ENCODE peak calls at places on chromosome 3, in five cellular contexts. One of them, this sample, is unnamed.

GRCh38 chr3:88921986-88922385 is 185.4 kb upstream of the EPHA3 start:
- DNase-seq in tibial nerve: no peak
- DNase-seq in thoracic aorta: no peak
- DNase-seq in aorta: no peak
- DNase-seq in A549: no peak
- DNase-seq in this sample: no peak

GRCh38 chr3:128504957-128505730 is 12.1 kb upstream of the GATA2 start:
- DNase-seq in tibial nerve: no peak
- DNase-seq in thoracic aorta: no peak
- DNase-seq in aorta: no peak
- DNase-seq in A549: no peak
- DNase-seq in this sample: no peak

GRCh38 chr3:45035441-45036301 is 9.6 kb downstream of the CLEC3B start:
- DNase-seq in tibial nerve: no peak
- DNase-seq in thoracic aorta: no peak
- DNase-seq in aorta: peak; percentile 83
- DNase-seq in A549: no peak
- DNase-seq in this sample: no peak

GRCh38 chr3:183911763-183912506 is 27.3 kb upstream of the PARL start:
- DNase-seq in tibial nerve: no peak
- DNase-seq in thoracic aorta: no peak
- DNase-seq in aorta: no peak
- DNase-seq in A549: no peak
- DNase-seq in this sample: no peak

GRCh38 chr3:127291611-127292010 is 3.8 kb upstream of the PRR20G start:
- DNase-seq in tibial nerve: no peak
- DNase-seq in thoracic aorta: no peak
- DNase-seq in aorta: no peak
- DNase-seq in A549: no peak
- DNase-seq in this sample: no peak

GRCh38 chr3:32106929-32107362 is 526 bp downstream of the GPD1L start:
- DNase-seq in tibial nerve: peak; percentile 27
- DNase-seq in thoracic aorta: no peak
- DNase-seq in aorta: peak; percentile 78
- DNase-seq in A549: no peak
- DNase-seq in this sample: peak; percentile 47

GRCh38 chr3:57652203-57652602 is 40.7 kb downstream of the DENND6A start:
- DNase-seq in tibial nerve: no peak
- DNase-seq in thoracic aorta: no peak
- DNase-seq in aorta: no peak
- DNase-seq in A549: no peak
- DNase-seq in this sample: no peak

GRCh38 chr3:158912621-158913020 is 110.8 kb downstream of the MFSD1 start:
- DNase-seq in tibial nerve: no peak
- DNase-seq in thoracic aorta: no peak
- DNase-seq in aorta: no peak
- DNase-seq in A549: no peak
- DNase-seq in this sample: no peak

GRCh38 chr3:88019024-88019423 is 39.8 kb downstream of the CGGBP1 start:
- DNase-seq in tibial nerve: no peak
- DNase-seq in thoracic aorta: no peak
- DNase-seq in aorta: no peak
- DNase-seq in A549: no peak
- DNase-seq in this sample: no peak

GRCh38 chr3:190983875-190984274 is 121.4 kb upstream of the GMNC start:
- DNase-seq in tibial nerve: no peak
- DNase-seq in thoracic aorta: no peak
- DNase-seq in aorta: no peak
- DNase-seq in A549: no peak
- DNase-seq in this sample: no peak

GRCh38 chr3:149813367-149814281 is 609 bp downstream of the RNF13 start:
- DNase-seq in tibial nerve: peak; percentile 11
- DNase-seq in thoracic aorta: no peak
- DNase-seq in aorta: peak; percentile 70
- DNase-seq in A549: no peak
- DNase-seq in this sample: no peak

GRCh38 chr3:158522737-158523136 is 48.3 kb upstream of the MLF1 start:
- DNase-seq in tibial nerve: no peak
- DNase-seq in thoracic aorta: no peak
- DNase-seq in aorta: no peak
- DNase-seq in A549: no peak
- DNase-seq in this sample: no peak

GRCh38 chr3:177646749-177647148 is 449.5 kb upstream of the TBL1XR1 start:
- DNase-seq in tibial nerve: no peak
- DNase-seq in thoracic aorta: no peak
- DNase-seq in aorta: no peak
- DNase-seq in A549: no peak
- DNase-seq in this sample: no peak

GRCh38 chr3:52245322-52246263 is at the start of gene PPM1M:
- DNase-seq in tibial nerve: no peak
- DNase-seq in thoracic aorta: no peak
- DNase-seq in aorta: peak; percentile 87
- DNase-seq in A549: peak; percentile 46
- DNase-seq in this sample: peak; percentile 58

GRCh38 chr3:94234177-94234788 is 171.4 kb downstream of the NSUN3 start:
- DNase-seq in tibial nerve: peak; percentile 16
- DNase-seq in thoracic aorta: no peak
- DNase-seq in aorta: no peak
- DNase-seq in A549: peak; percentile 36
- DNase-seq in this sample: no peak

GRCh38 chr3:127124135-127124534 is 68.8 kb upstream of the PRR23E start:
- DNase-seq in tibial nerve: no peak
- DNase-seq in thoracic aorta: no peak
- DNase-seq in aorta: no peak
- DNase-seq in A549: no peak
- DNase-seq in this sample: no peak

GRCh38 chr3:148943531-148944200 is 47.7 kb upstream of the GYG1 start:
- DNase-seq in tibial nerve: peak; percentile 32
- DNase-seq in thoracic aorta: no peak
- DNase-seq in aorta: no peak
- DNase-seq in A549: peak; percentile 88
- DNase-seq in this sample: no peak

GRCh38 chr3:146838221-146838620 is 233.1 kb upstream of the PLSCR5 start:
- DNase-seq in tibial nerve: no peak
- DNase-seq in thoracic aorta: no peak
- DNase-seq in aorta: no peak
- DNase-seq in A549: no peak
- DNase-seq in this sample: no peak

GRCh38 chr3:177602601-177603136 is 405.4 kb upstream of the TBL1XR1 start:
- DNase-seq in tibial nerve: no peak
- DNase-seq in thoracic aorta: no peak
- DNase-seq in aorta: no peak
- DNase-seq in A549: no peak
- DNase-seq in this sample: no peak

GRCh38 chr3:71388535-71389120 is 194.9 kb downstream of the FOXP1 start:
- DNase-seq in tibial nerve: no peak
- DNase-seq in thoracic aorta: no peak
- DNase-seq in aorta: no peak
- DNase-seq in A549: no peak
- DNase-seq in this sample: no peak

GRCh38 chr3:189862385-189863023 is 231.3 kb downstream of the TP63 start:
- DNase-seq in tibial nerve: no peak
- DNase-seq in thoracic aorta: no peak
- DNase-seq in aorta: no peak
- DNase-seq in A549: no peak
- DNase-seq in this sample: no peak

GRCh38 chr3:19735111-19735510 is 198.9 kb downstream of the EFHB start:
- DNase-seq in tibial nerve: no peak
- DNase-seq in thoracic aorta: no peak
- DNase-seq in aorta: no peak
- DNase-seq in A549: no peak
- DNase-seq in this sample: no peak

GRCh38 chr3:150255416-150255815 is 152.7 kb upstream of the TSC22D2 start:
- DNase-seq in tibial nerve: no peak
- DNase-seq in thoracic aorta: peak; percentile 21
- DNase-seq in aorta: no peak
- DNase-seq in A549: no peak
- DNase-seq in this sample: peak; percentile 62

GRCh38 chr3:15591235-15591634 is 10.1 kb downstream of the HACL1 start:
- DNase-seq in tibial nerve: no peak
- DNase-seq in thoracic aorta: no peak
- DNase-seq in aorta: no peak
- DNase-seq in A549: no peak
- DNase-seq in this sample: no peak

GRCh38 chr3:123481071-123481470 is 32.2 kb upstream of the ADCY5 start:
- DNase-seq in tibial nerve: no peak
- DNase-seq in thoracic aorta: no peak
- DNase-seq in aorta: no peak
- DNase-seq in A549: no peak
- DNase-seq in this sample: no peak

GRCh38 chr3:36075491-36075890 is 304.8 kb upstream of the STAC start:
- DNase-seq in tibial nerve: no peak
- DNase-seq in thoracic aorta: no peak
- DNase-seq in aorta: no peak
- DNase-seq in A549: no peak
- DNase-seq in this sample: no peak

GRCh38 chr3:36077320-36077719 is 303.0 kb upstream of the STAC start:
- DNase-seq in tibial nerve: no peak
- DNase-seq in thoracic aorta: no peak
- DNase-seq in aorta: no peak
- DNase-seq in A549: no peak
- DNase-seq in this sample: no peak
- H3K9me3 ChIP-seq in tibial nerve: no peaks in the 10 kb centered on the region
- H3K9me3 ChIP-seq in thoracic aorta: no peaks in the 10 kb centered on the region
- H3K9me3 ChIP-seq in aorta: no peaks in the 10 kb centered on the region
- H3K9me3 ChIP-seq in A549: peaks cover 4% of the 10 kb centered on the region
- H3K9me3 ChIP-seq in this sample: peaks cover 5% of the 10 kb centered on the region

DNA sequence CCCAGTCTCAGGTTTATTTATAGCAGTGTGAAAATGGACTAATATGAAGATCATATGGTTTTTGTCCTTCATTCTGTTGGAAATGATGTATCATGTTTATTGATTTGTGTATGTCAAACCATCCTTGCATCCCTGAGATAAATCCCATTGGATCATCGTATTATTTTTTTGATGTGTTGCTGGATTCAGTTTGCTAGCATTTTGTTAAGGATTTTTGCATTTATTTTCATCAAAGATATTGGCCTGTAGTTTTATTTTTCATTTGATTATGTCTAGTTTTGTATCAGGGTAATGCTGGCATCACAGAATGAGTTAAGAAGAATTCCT is 34.3 kb downstream of the FAIM start:
- DNase-seq in tibial nerve: no peak
- DNase-seq in thoracic aorta: no peak
- DNase-seq in aorta: no peak
- DNase-seq in A549: no peak
- DNase-seq in this sample: no peak
- H3K9me3 ChIP-seq in tibial nerve: no peaks in the 10 kb centered on the region
- H3K9me3 ChIP-seq in thoracic aorta: peaks cover 44% of the 10 kb centered on the region
- H3K9me3 ChIP-seq in aorta: peaks cover 3% of the 10 kb centered on the region
- H3K9me3 ChIP-seq in A549: peaks cover 32% of the 10 kb centered on the region
- H3K9me3 ChIP-seq in this sample: peaks cover 79% of the 10 kb centered on the region

GRCh38 chr3:16687206-16687605 is 82.0 kb upstream of the DAZL start:
- DNase-seq in tibial nerve: no peak
- DNase-seq in thoracic aorta: no peak
- DNase-seq in aorta: no peak
- DNase-seq in A549: no peak
- DNase-seq in this sample: no peak
- H3K9me3 ChIP-seq in tibial nerve: no peaks in the 10 kb centered on the region
- H3K9me3 ChIP-seq in thoracic aorta: no peaks in the 10 kb centered on the region
- H3K9me3 ChIP-seq in aorta: peaks cover 2% of the 10 kb centered on the region
- H3K9me3 ChIP-seq in A549: no peaks in the 10 kb centered on the region
- H3K9me3 ChIP-seq in this sample: no peaks in the 10 kb centered on the region

GRCh38 chr3:176514297-176514696 is 683.0 kb downstream of the TBL1XR1 start:
- DNase-seq in tibial nerve: no peak
- DNase-seq in thoracic aorta: no peak
- DNase-seq in aorta: no peak
- DNase-seq in A549: peak; percentile 8
- DNase-seq in this sample: no peak
- H3K9me3 ChIP-seq in tibial nerve: no peaks in the 10 kb centered on the region
- H3K9me3 ChIP-seq in thoracic aorta: peaks cover 25% of the 10 kb centered on the region
- H3K9me3 ChIP-seq in aorta: peaks cover 8% of the 10 kb centered on the region
- H3K9me3 ChIP-seq in A549: peaks cover 4% of the 10 kb centered on the region
- H3K9me3 ChIP-seq in this sample: peaks cover 42% of the 10 kb centered on the region

GRCh38 chr3:25497096-25497495 is 69.0 kb downstream of the RARB start:
- DNase-seq in tibial nerve: no peak
- DNase-seq in thoracic aorta: no peak
- DNase-seq in aorta: no peak
- DNase-seq in A549: no peak
- DNase-seq in this sample: no peak
- H3K9me3 ChIP-seq in tibial nerve: no peaks in the 10 kb centered on the region
- H3K9me3 ChIP-seq in thoracic aorta: peaks cover 32% of the 10 kb centered on the region
- H3K9me3 ChIP-seq in aorta: peaks cover 2% of the 10 kb centered on the region
- H3K9me3 ChIP-seq in A549: peaks cover 56% of the 10 kb centered on the region
- H3K9me3 ChIP-seq in this sample: peaks cover 28% of the 10 kb centered on the region

GRCh38 chr3:11592460-11593298 is 51.0 kb downstream of the VGLL4 start:
- DNase-seq in tibial nerve: no peak
- DNase-seq in thoracic aorta: no peak
- DNase-seq in aorta: peak; percentile 72
- DNase-seq in A549: no peak
- DNase-seq in this sample: no peak

GRCh38 chr3:11591401-11592266 is 52.1 kb downstream of the VGLL4 start:
- DNase-seq in tibial nerve: peak; percentile 67
- DNase-seq in thoracic aorta: no peak
- DNase-seq in aorta: no peak
- DNase-seq in A549: no peak
- DNase-seq in this sample: peak; percentile 57

GRCh38 chr3:11600501-11601282 is 43.0 kb downstream of the VGLL4 start:
- DNase-seq in tibial nerve: no peak
- DNase-seq in thoracic aorta: peak; percentile 72
- DNase-seq in aorta: peak; percentile 92
- DNase-seq in A549: peak; percentile 79
- DNase-seq in this sample: peak; percentile 64

GRCh38 chr3:11593318-11594034 is 50.2 kb downstream of the VGLL4 start:
- DNase-seq in tibial nerve: no peak
- DNase-seq in thoracic aorta: no peak
- DNase-seq in aorta: no peak
- DNase-seq in A549: no peak
- DNase-seq in this sample: no peak

DNA sequence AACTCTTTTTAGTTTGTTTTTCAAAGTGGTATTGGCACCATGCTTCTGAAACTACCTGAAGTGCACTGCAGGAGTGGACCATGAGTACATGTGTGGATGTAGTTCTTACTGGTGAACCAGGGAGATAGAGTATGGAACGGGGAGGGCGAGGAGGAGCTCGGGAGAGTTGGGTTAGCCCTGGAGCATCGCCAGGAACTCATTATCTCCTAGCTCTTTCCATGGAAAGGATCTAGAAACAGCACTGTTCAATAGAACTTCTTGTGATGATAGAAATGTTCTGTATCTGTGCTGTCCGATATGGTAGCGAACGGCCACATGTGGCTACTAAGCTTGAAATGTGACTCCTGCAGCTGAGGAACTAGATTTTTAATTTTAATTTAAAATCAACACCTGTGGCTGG is 47.3 kb downstream of the VGLL4 start:
- DNase-seq in tibial nerve: no peak
- DNase-seq in thoracic aorta: no peak
- DNase-seq in aorta: no peak
- DNase-seq in A549: no peak
- DNase-seq in this sample: no peak
- H3K9me3 ChIP-seq in tibial nerve: no peaks in the 10 kb centered on the region
- H3K9me3 ChIP-seq in thoracic aorta: no peaks in the 10 kb centered on the region
- H3K9me3 ChIP-seq in aorta: no peaks in the 10 kb centered on the region
- H3K9me3 ChIP-seq in A549: no peaks in the 10 kb centered on the region
- H3K9me3 ChIP-seq in this sample: no peaks in the 10 kb centered on the region

GRCh38 chr3:55218577-55218976 is 268.5 kb downstream of the WNT5A start:
- DNase-seq in tibial nerve: no peak
- DNase-seq in thoracic aorta: no peak
- DNase-seq in aorta: no peak
- DNase-seq in A549: no peak
- DNase-seq in this sample: no peak
- H3K9me3 ChIP-seq in tibial nerve: no peaks in the 10 kb centered on the region
- H3K9me3 ChIP-seq in thoracic aorta: peaks cover 4% of the 10 kb centered on the region
- H3K9me3 ChIP-seq in aorta: peaks cover 2% of the 10 kb centered on the region
- H3K9me3 ChIP-seq in A549: no peaks in the 10 kb centered on the region
- H3K9me3 ChIP-seq in this sample: peaks cover 46% of the 10 kb centered on the region

This sample was measured in left ventricle myocardium inferior.